ENCODE peak calls at places on chromosomes 4 and X, in seven cellular contexts. One of them, this sample, is unnamed.
A peak's percentile ranks its signal among the peaks of the same experiment; 100 is the strongest.

GRCh38 chrX:68114573-68115199 is 318.6 kb downstream of the OPHN1 start:
- DNase-seq in hepatocyte: peak; percentile 11
- DNase-seq in GM13976: no peak
- DNase-seq in IMR-90: peak; percentile 16
- DNase-seq in epithelial cell of esophagus: peak; percentile 61
- DNase-seq in cardiac fibroblast: peak; percentile 48
- DNase-seq in astrocyte of the spinal cord: peak; percentile 37
- DNase-seq in this sample: peak; percentile 7

GRCh38 chrX:12526296-12526695 is 264.9 kb upstream of the PRPS2 start:
- DNase-seq in hepatocyte: no peak
- DNase-seq in GM13976: no peak
- DNase-seq in IMR-90: no peak
- DNase-seq in epithelial cell of esophagus: no peak
- DNase-seq in cardiac fibroblast: no peak
- DNase-seq in astrocyte of the spinal cord: no peak
- DNase-seq in this sample: no peak

GRCh38 chr4:152085657-152086056 is 324.9 kb upstream of the GATB start:
- DNase-seq in hepatocyte: no peak
- DNase-seq in GM13976: no peak
- DNase-seq in IMR-90: no peak
- DNase-seq in epithelial cell of esophagus: no peak
- DNase-seq in cardiac fibroblast: no peak
- DNase-seq in astrocyte of the spinal cord: no peak
- DNase-seq in this sample: no peak

GRCh38 chrX:17038681-17039161 is 92.3 kb downstream of the REPS2 start:
- DNase-seq in hepatocyte: no peak
- DNase-seq in GM13976: no peak
- DNase-seq in IMR-90: no peak
- DNase-seq in epithelial cell of esophagus: no peak
- DNase-seq in cardiac fibroblast: peak; percentile 19
- DNase-seq in astrocyte of the spinal cord: peak; percentile 77
- DNase-seq in this sample: peak; percentile 53

GRCh38 chr4:3717241-3717640 is 48.9 kb upstream of the ADRA2C start:
- DNase-seq in hepatocyte: no peak
- DNase-seq in GM13976: no peak
- DNase-seq in IMR-90: no peak
- DNase-seq in epithelial cell of esophagus: no peak
- DNase-seq in cardiac fibroblast: no peak
- DNase-seq in astrocyte of the spinal cord: no peak
- DNase-seq in this sample: no peak

GRCh38 chr4:173538148-173538902 is 8.3 kb upstream of the HAND2 start:
- DNase-seq in hepatocyte: no peak
- DNase-seq in GM13976: no peak
- DNase-seq in IMR-90: no peak
- DNase-seq in epithelial cell of esophagus: no peak
- DNase-seq in cardiac fibroblast: no peak
- DNase-seq in astrocyte of the spinal cord: no peak
- DNase-seq in this sample: peak; percentile 58

GRCh38 chr4:134952305-134952704 is 750.7 kb upstream of the PABPC4L start:
- DNase-seq in hepatocyte: no peak
- DNase-seq in GM13976: no peak
- DNase-seq in IMR-90: no peak
- DNase-seq in epithelial cell of esophagus: no peak
- DNase-seq in cardiac fibroblast: no peak
- DNase-seq in astrocyte of the spinal cord: no peak
- DNase-seq in this sample: no peak

GRCh38 chr4:113049421-113050355 is at the start of gene ANK2:
- DNase-seq in hepatocyte: peak; percentile 26
- DNase-seq in GM13976: no peak
- DNase-seq in IMR-90: no peak
- DNase-seq in epithelial cell of esophagus: no peak
- DNase-seq in cardiac fibroblast: peak; percentile 5
- DNase-seq in astrocyte of the spinal cord: peak; percentile 36
- DNase-seq in this sample: no peak

GRCh38 chrX:101799387-101799786 is 132.4 kb downstream of the ZMAT1 start:
- DNase-seq in hepatocyte: peak; percentile 91
- DNase-seq in GM13976: peak; percentile 49
- DNase-seq in IMR-90: peak; percentile 80
- DNase-seq in epithelial cell of esophagus: peak; percentile 82
- DNase-seq in cardiac fibroblast: peak; percentile 89
- DNase-seq in astrocyte of the spinal cord: peak; percentile 85
- DNase-seq in this sample: peak; percentile 90
- TF ChIP-seq CTCF in hepatocyte: peak; percentile 65
- TF ChIP-seq CTCF in GM13976: peak; percentile 39
- TF ChIP-seq CTCF in IMR-90: peak; percentile 70
- TF ChIP-seq CTCF in epithelial cell of esophagus: peak; percentile 51
- TF ChIP-seq CTCF in cardiac fibroblast: peak; percentile 39
- TF ChIP-seq CTCF in astrocyte of the spinal cord: peak; percentile 66
- TF ChIP-seq CTCF in this sample: peak; percentile 57

GRCh38 chr4:132071815-132072214 is 1077.3 kb upstream of the PCDH10 start:
- DNase-seq in hepatocyte: no peak
- DNase-seq in GM13976: no peak
- DNase-seq in IMR-90: peak; percentile 75
- DNase-seq in epithelial cell of esophagus: peak; percentile 65
- DNase-seq in cardiac fibroblast: peak; percentile 50
- DNase-seq in astrocyte of the spinal cord: peak; percentile 39
- DNase-seq in this sample: peak; percentile 15

DNA sequence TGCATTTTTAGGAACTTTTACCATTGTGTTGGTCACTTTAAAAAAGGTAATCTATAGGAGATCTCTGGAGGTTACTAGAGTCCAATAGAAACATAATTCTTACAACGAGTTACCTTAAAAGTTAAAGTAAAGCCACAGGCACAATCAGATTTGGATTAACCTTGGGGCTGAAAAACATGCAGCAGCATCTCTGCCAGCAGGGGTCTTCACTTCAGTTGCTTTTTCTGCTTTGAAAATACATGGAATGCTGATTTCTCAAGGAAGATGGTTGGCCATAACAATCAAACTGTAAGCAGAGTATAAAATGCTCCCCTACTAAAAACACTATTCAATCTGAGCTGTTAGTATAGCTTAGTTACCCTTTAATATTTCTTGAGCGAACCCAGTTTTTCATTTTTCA is 1072.3 kb upstream of the PCDH10 start:
- DNase-seq in hepatocyte: no peak
- DNase-seq in GM13976: no peak
- DNase-seq in IMR-90: no peak
- DNase-seq in epithelial cell of esophagus: no peak
- DNase-seq in cardiac fibroblast: no peak
- DNase-seq in astrocyte of the spinal cord: no peak
- DNase-seq in this sample: no peak
- TF ChIP-seq CTCF in hepatocyte: no peak
- TF ChIP-seq CTCF in GM13976: no peak
- TF ChIP-seq CTCF in IMR-90: no peak
- TF ChIP-seq CTCF in epithelial cell of esophagus: no peak
- TF ChIP-seq CTCF in cardiac fibroblast: no peak
- TF ChIP-seq CTCF in astrocyte of the spinal cord: no peak
- TF ChIP-seq CTCF in this sample: peak; percentile 3

GRCh38 chr4:90126805-90127204 is 389 bp upstream of the CCSER1 start:
- DNase-seq in hepatocyte: no peak
- DNase-seq in GM13976: no peak
- DNase-seq in IMR-90: no peak
- DNase-seq in epithelial cell of esophagus: no peak
- DNase-seq in cardiac fibroblast: peak; percentile 1
- DNase-seq in astrocyte of the spinal cord: peak; percentile 3
- DNase-seq in this sample: no peak
- TF ChIP-seq CTCF in hepatocyte: no peak
- TF ChIP-seq CTCF in GM13976: no peak
- TF ChIP-seq CTCF in IMR-90: no peak
- TF ChIP-seq CTCF in epithelial cell of esophagus: no peak
- TF ChIP-seq CTCF in cardiac fibroblast: no peak
- TF ChIP-seq CTCF in astrocyte of the spinal cord: no peak
- TF ChIP-seq CTCF in this sample: no peak

DNA sequence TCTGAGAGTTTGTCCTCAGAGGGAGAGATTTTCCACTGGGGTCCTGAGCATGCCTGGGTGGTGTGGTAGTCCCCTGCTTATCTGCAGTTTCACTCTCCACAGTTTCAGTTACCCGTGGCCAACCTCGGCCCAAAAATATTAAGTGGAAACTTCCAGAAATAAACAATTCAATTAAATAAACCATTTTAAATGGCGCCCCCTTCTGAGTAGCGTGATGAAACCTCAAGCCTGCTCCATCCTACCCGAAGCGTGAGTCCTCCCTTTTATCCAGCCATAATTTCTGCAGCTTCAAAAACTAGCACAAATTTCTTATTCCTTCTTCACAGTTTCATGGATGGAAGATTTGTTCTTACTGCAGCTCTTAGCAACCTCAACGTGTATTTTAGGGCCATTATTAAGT is 26.7 kb downstream of the PNMA6E start:
- DNase-seq in hepatocyte: no peak
- DNase-seq in GM13976: no peak
- DNase-seq in IMR-90: no peak
- DNase-seq in epithelial cell of esophagus: no peak
- DNase-seq in cardiac fibroblast: peak; percentile 3
- DNase-seq in astrocyte of the spinal cord: no peak
- DNase-seq in this sample: no peak
- TF ChIP-seq CTCF in hepatocyte: no peak
- TF ChIP-seq CTCF in GM13976: no peak
- TF ChIP-seq CTCF in IMR-90: peak; percentile 24
- TF ChIP-seq CTCF in epithelial cell of esophagus: no peak
- TF ChIP-seq CTCF in cardiac fibroblast: no peak
- TF ChIP-seq CTCF in astrocyte of the spinal cord: no peak
- TF ChIP-seq CTCF in this sample: no peak